ENCODE peak calls at places on chromosomes 13 and 19, in eight cellular contexts. I is GM04504, Z is immature natural killer cell, L is iPS DF 6.9, J is choroid plexus epithelial cell, D is BJ, U is NCI-H446, R is NCI-H146. T is an unnamed sample.

GRCh38 chr19:56837892-56838679 is 2.4 kb downstream of the PEG3 start:
- DNase-seq in I (no peak), Z (no peak), L (no peak), J (peak), D (no peak), U (no peak), R (no peak), T (no peak)

GRCh38 chr19:55384576-55385235 is 614 bp upstream of the TMEM238 start:
- DNase-seq in I (no peak), Z (no peak), L (no peak), J (no peak), D (no peak), U (no peak), R (peak), T (no peak)

GRCh38 chr19:33720691-33721682 is 75.7 kb upstream of the KCTD15 start:
- DNase-seq in I (no peak), Z (no peak), L (no peak), J (no peak), D (no peak), U (no peak), R (no peak), T (no peak)

GRCh38 chr19:56132316-56132822 is 8.7 kb upstream of the ZNF444 start:
- DNase-seq in I (no peak), Z (no peak), L (no peak), J (peak), D (no peak), U (no peak), R (no peak), T (no peak)

GRCh38 chr13:37026778-37027177 is 26.2 kb downstream of the EXOSC8 start:
- DNase-seq in I (no peak), Z (no peak), L (no peak), J (no peak), D (no peak), U (no peak), R (no peak), T (no peak)

GRCh38 chr13:39783051-39783450 is 127.6 kb downstream of the COG6 start:
- DNase-seq in I (no peak), Z (no peak), L (no peak), J (peak), D (no peak), U (no peak), R (no peak), T (no peak)

GRCh38 chr13:49410477-49410876 is 33.4 kb downstream of the CAB39L start:
- DNase-seq in I (no peak), Z (no peak), L (no peak), J (no peak), D (no peak), U (no peak), R (no peak), T (no peak)

GRCh38 chr19:49997709-49998108 is 27.5 kb downstream of the VRK3 start:
- DNase-seq in I (no peak), Z (peak), L (no peak), J (peak), D (no peak), U (no peak), R (peak), T (no peak)

GRCh38 chr13:95404141-95404882 is 103.1 kb upstream of the ABCC4 start:
- DNase-seq in I (peak), Z (peak), L (peak), J (peak), D (peak), U (no peak), R (peak), T (peak)

GRCh38 chr13:36718686-36719085 is 44.9 kb downstream of the SERTM1 start:
- DNase-seq in I (no peak), Z (no peak), L (no peak), J (no peak), D (no peak), U (no peak), R (no peak), T (no peak)

GRCh38 chr19:49592486-49593232 is 1.7 kb downstream of the PRR12 start:
- DNase-seq in I (no peak), Z (no peak), L (no peak), J (peak), D (no peak), U (no peak), R (no peak), T (no peak)

GRCh38 chr13:80840313-80840976 is 499.5 kb upstream of the SPRY2 start:
- DNase-seq in I (peak), Z (no peak), L (no peak), J (peak), D (no peak), U (no peak), R (no peak), T (no peak)

T was measured in non-pigmented ciliary epithelial cell.